ENCODE peak calls at places on chromosome 7, in seven cellular contexts. I, O, B, A, K, Q and E are unnamed samples.

GRCh38 chr7:152180587-152180986 is 155.1 kb downstream of the GALNT11 start:
- DNase-seq in I (no peak), O (no peak), K (no peak), Q (no peak), A (no peak), B (no peak), E (no peak)

GRCh38 chr7:156558198-156558597 is 82.4 kb upstream of the RNF32 start:
- DNase-seq in Q (no peak), O (no peak), A (peak; percentile 50), I (no peak), B (no peak), K (no peak), E (no peak)

GRCh38 chr7:4519819-4520520 is 162.1 kb upstream of the FOXK1 start:
- DNase-seq in Q (no peak), O (no peak), K (no peak), I (no peak), B (no peak), A (peak; percentile 27), E (no peak)

GRCh38 chr7:12884856-12885440 is 197.5 kb downstream of the ARL4A start:
- DNase-seq in O (no peak), K (no peak), Q (no peak), A (no peak), I (no peak), B (no peak), E (no peak)

GRCh38 chr7:130894146-130895005 is 160.4 kb upstream of the KLF14 start:
- DNase-seq in B (no peak), Q (peak; percentile 77), K (peak; percentile 71), A (no peak), O (peak; percentile 56), I (peak; percentile 43), E (peak; percentile 65)

GRCh38 chr7:44733708-44734481 is 14.8 kb upstream of the ZMIZ2 start:
- DNase-seq in B (no peak), I (no peak), K (peak; percentile 68), Q (no peak), A (peak; percentile 76), O (no peak), E (no peak)

GRCh38 chr7:24337180-24337579 is 53.2 kb downstream of the NPY start:
- DNase-seq in B (no peak), Q (no peak), A (peak; percentile 5), O (no peak), K (no peak), I (peak; percentile 36), E (no peak)

GRCh38 chr7:45657890-45658715 is 83.9 kb downstream of the ADCY1 start:
- DNase-seq in B (no peak), K (no peak), Q (no peak), A (no peak), O (no peak), I (no peak), E (no peak)

GRCh38 chr7:137169282-137169698 is 174.2 kb downstream of the PTN start:
- DNase-seq in A (peak; percentile 73), Q (peak; percentile 62), K (peak; percentile 18), O (no peak), I (peak; percentile 78), B (no peak), E (peak; percentile 26)

GRCh38 chr7:2255145-2256139 is 13.4 kb downstream of the NUDT1 start:
- DNase-seq in A (peak; percentile 36), Q (no peak), B (no peak), I (no peak), K (no peak), O (no peak), E (no peak)